ENCODE peak calls at places on chromosomes 6 and 20, in seven cellular contexts. F, O, D, L, H, E and Y are unnamed samples.

GRCh38 chr6:32116674-32117073 is 7.5 kb upstream of the TNXB start:
- DNase-seq in F (no peak), O (peak), D (peak), L (no peak), H (no peak), E (no peak), Y (no peak)

GRCh38 chr6:167470836-167471547 is 146.1 kb downstream of the TTLL2 start:
- DNase-seq in F (no peak), O (no peak), D (no peak), L (no peak), H (no peak), E (no peak), Y (no peak)

GRCh38 chr6:168277274-168277669 is 42.3 kb downstream of the DACT2 start:
- DNase-seq in F (no peak), O (no peak), D (no peak), L (no peak), H (no peak), E (no peak), Y (no peak)

GRCh38 chr20:44181611-44182010 is 5.4 kb downstream of the JPH2 start:
- DNase-seq in F (no peak), O (no peak), D (no peak), L (no peak), H (no peak), E (no peak), Y (no peak)

GRCh38 chr6:149043476-149044130 is 273.9 kb upstream of the TAB2 start:
- DNase-seq in F (no peak), O (no peak), D (peak), L (no peak), H (peak), E (peak), Y (peak)

GRCh38 chr20:33600414-33600813 is 61.7 kb upstream of the C20orf144 start:
- DNase-seq in F (no peak), O (no peak), D (no peak), L (no peak), H (no peak), E (no peak), Y (no peak)

GRCh38 chr6:166439366-166440091 is 56.8 kb upstream of the MPC1 start:
- DNase-seq in F (no peak), O (no peak), D (no peak), L (no peak), H (no peak), E (peak), Y (no peak)

GRCh38 chr6:148470141-148470540 is 127.5 kb downstream of the SASH1 start:
- DNase-seq in F (no peak), O (peak), D (no peak), L (no peak), H (no peak), E (no peak), Y (no peak)

GRCh38 chr6:25717856-25718740 is 36.4 kb upstream of the SLC17A4 start:
- DNase-seq in F (no peak), O (peak), D (peak), L (peak), H (no peak), E (no peak), Y (no peak)

GRCh38 chr20:9323622-9324021 is 190.8 kb upstream of the LAMP5 start:
- DNase-seq in F (no peak), O (no peak), D (peak), L (no peak), H (peak), E (no peak), Y (peak)

GRCh38 chr6:81876977-81877376 is 124.5 kb upstream of the TENT5A start:
- DNase-seq in F (no peak), O (no peak), D (no peak), L (peak), H (no peak), E (no peak), Y (no peak)

GRCh38 chr20:41316602-41317535 is 662 bp downstream of the ZHX3 start:
- DNase-seq in F (peak), O (peak), D (peak), L (peak), H (no peak), E (peak), Y (peak)

GRCh38 chr20:44901972-44902371 is 7.9 kb upstream of the PABPC1L start:
- DNase-seq in F (no peak), O (peak), D (peak), L (peak), H (no peak), E (no peak), Y (no peak)

GRCh38 chr20:61045876-61046585 is 206.0 kb upstream of the CDH4 start:
- DNase-seq in F (no peak), O (no peak), D (no peak), L (no peak), H (no peak), E (no peak), Y (peak)

GRCh38 chr20:49521356-49521755 is 38.9 kb upstream of the KCNB1 start:
- DNase-seq in F (no peak), O (no peak), D (no peak), L (no peak), H (no peak), E (no peak), Y (no peak)

GRCh38 chr6:116246089-116246488 is 7.8 kb downstream of the TSPYL4 start:
- DNase-seq in F (no peak), O (peak), D (no peak), L (peak), H (no peak), E (no peak), Y (no peak)

GRCh38 chr6:43505718-43506117 is 4.4 kb downstream of the LRRC73 start:
- DNase-seq in F (no peak), O (no peak), D (no peak), L (no peak), H (no peak), E (no peak), Y (no peak)

GRCh38 chr6:43506667-43507471 is 3.3 kb downstream of the LRRC73 start:
- DNase-seq in F (peak), O (peak), D (peak), L (peak), H (peak), E (peak), Y (peak)

GRCh38 chr6:43506171-43506570 is 4.0 kb downstream of the LRRC73 start:
- DNase-seq in F (no peak), O (no peak), D (no peak), L (no peak), H (no peak), E (no peak), Y (no peak)

GRCh38 chr6:43503443-43503842 is 6.7 kb downstream of the LRRC73 start:
- DNase-seq in F (no peak), O (no peak), D (no peak), L (no peak), H (no peak), E (no peak), Y (no peak)

GRCh38 chr6:43504756-43505593 is 5.2 kb downstream of the LRRC73 start:
- DNase-seq in F (no peak), O (no peak), D (no peak), L (no peak), H (no peak), E (no peak), Y (no peak)
- H3K18ac ChIP-seq in F (no peak), O (no peak), D (no peak), L (no peak), H (no peak), E (no peak), Y (no peak)

GRCh38 chr6:15109338-15110090 is 136.4 kb upstream of the JARID2 start:
- DNase-seq in F (no peak), O (peak), D (no peak), L (no peak), H (no peak), E (no peak), Y (no peak)
- H3K18ac ChIP-seq in F (no peak), O (no peak), D (no peak), L (no peak), H (no peak), E (no peak), Y (no peak)

GRCh38 chr6:37005061-37005810 is at the start of gene FGD2:
- DNase-seq in F (no peak), O (no peak), D (no peak), L (no peak), H (no peak), E (no peak), Y (no peak)
- H3K18ac ChIP-seq in F (peak), O (no peak), D (no peak), L (no peak), H (no peak), E (no peak), Y (no peak)

GRCh38 chr20:58160451-58161051 is 67.9 kb downstream of the ANKRD60 start:
- DNase-seq in F (no peak), O (no peak), D (no peak), L (peak), H (no peak), E (no peak), Y (no peak)
- H3K18ac ChIP-seq in F (peak), O (no peak), D (no peak), L (no peak), H (no peak), E (no peak), Y (no peak)

DNA sequence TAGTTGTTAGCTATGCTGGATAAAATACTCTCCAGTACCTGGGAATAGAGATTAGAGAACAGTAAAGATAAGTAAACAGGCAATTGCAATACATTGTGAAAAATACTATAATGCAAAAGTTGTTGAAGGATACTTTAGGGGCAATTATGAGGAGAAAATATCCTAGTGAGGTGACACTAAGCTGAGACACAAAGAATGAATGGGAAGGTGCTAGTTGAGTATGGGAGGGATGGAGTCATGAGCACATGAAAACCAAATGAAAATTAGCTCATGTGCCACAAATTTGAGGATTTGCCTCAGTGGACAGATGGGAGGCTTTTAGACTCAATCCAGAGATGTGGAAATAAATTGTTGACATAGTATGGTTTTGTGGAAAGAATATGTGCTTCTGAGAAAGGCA is 370.5 kb upstream of the MMS22L start:
- DNase-seq in F (no peak), O (no peak), D (no peak), L (no peak), H (no peak), E (no peak), Y (no peak)
- H3K18ac ChIP-seq in F (no peak), O (no peak), D (no peak), L (no peak), H (no peak), E (no peak), Y (no peak)

GRCh38 chr20:17658648-17658993 is 23.4 kb downstream of the RRBP1 start:
- DNase-seq in F (no peak), O (no peak), D (no peak), L (no peak), H (no peak), E (no peak), Y (no peak)

GRCh38 chr20:17662333-17663039 is 19.6 kb downstream of the RRBP1 start:
- DNase-seq in F (no peak), O (peak), D (peak), L (peak), H (no peak), E (no peak), Y (no peak)

GRCh38 chr20:17659801-17660200 is 22.2 kb downstream of the RRBP1 start:
- DNase-seq in F (no peak), O (no peak), D (no peak), L (no peak), H (no peak), E (no peak), Y (no peak)

GRCh38 chr20:17661121-17661744 is 20.8 kb downstream of the RRBP1 start:
- DNase-seq in F (no peak), O (no peak), D (no peak), L (no peak), H (no peak), E (no peak), Y (no peak)

GRCh38 chr20:17660667-17661066 is 21.4 kb downstream of the RRBP1 start:
- DNase-seq in F (no peak), O (no peak), D (no peak), L (no peak), H (no peak), E (no peak), Y (no peak)
- H3K18ac ChIP-seq in F (no peak), O (no peak), D (no peak), L (no peak), H (no peak), E (no peak), Y (no peak)

DNA sequence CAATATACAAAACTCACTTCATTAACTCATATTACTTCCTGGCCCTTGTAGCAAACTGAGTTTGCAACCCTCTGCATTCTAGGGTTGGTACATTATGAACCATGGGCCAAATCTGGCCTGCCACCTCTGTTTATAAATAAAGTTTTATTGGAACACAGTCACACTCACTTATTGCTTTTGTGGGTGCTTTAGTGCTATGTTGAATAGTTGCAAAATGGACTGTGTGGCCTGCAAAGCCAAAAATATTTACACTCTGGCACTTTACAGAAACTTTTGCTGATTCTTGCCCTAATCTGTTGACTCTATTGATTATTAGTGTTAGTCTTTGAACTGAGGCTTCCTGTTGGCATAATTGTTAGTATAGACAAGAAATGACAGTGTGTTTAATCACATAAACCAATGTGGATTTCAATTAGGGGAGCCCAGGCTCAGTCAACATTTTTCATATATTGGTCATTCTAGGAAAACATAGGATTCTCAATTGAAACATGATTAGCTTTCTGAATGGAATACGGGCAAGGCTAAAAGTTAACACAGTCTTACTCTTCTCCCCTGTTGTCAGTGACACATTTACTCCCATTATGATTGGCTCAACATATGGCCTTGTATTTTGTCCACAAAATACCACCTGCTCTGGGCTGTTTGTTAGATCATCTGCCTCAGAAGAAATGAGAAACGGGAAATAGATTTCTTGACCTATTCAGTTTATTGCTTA is 241.9 kb upstream of the ZFP64 start:
- DNase-seq in F (no peak), O (no peak), D (no peak), L (no peak), H (no peak), E (no peak), Y (no peak)
- H3K18ac ChIP-seq in F (no peak), O (no peak), D (no peak), L (no peak), H (no peak), E (no peak), Y (no peak)